ENCODE peak calls at places on chromosomes 12 and 14, in seven cellular contexts. One of them, this sample, is unnamed.

GRCh38 chr12:47808574-47809380 is 10.9 kb downstream of the HDAC7 start:
- DNase-seq in astrocyte of the spinal cord: no peak
- DNase-seq in mammary epithelial cell: peak; percentile 35
- DNase-seq in lower lobe of right lung: no peak
- DNase-seq in brain microvascular endothelial cell: no peak
- DNase-seq in CD4-positive, alpha-beta memory T cell: peak; percentile 35
- DNase-seq in tibial artery: no peak
- DNase-seq in this sample: no peak

GRCh38 chr12:80000831-80001230 is 65.9 kb upstream of the PPP1R12A start:
- DNase-seq in astrocyte of the spinal cord: no peak
- DNase-seq in mammary epithelial cell: no peak
- DNase-seq in lower lobe of right lung: no peak
- DNase-seq in brain microvascular endothelial cell: no peak
- DNase-seq in CD4-positive, alpha-beta memory T cell: no peak
- DNase-seq in tibial artery: no peak
- DNase-seq in this sample: no peak

GRCh38 chr14:73759183-73759713 is 45.1 kb upstream of the PNMA1 start:
- DNase-seq in astrocyte of the spinal cord: peak; percentile 44
- DNase-seq in mammary epithelial cell: no peak
- DNase-seq in lower lobe of right lung: peak; percentile 79
- DNase-seq in brain microvascular endothelial cell: no peak
- DNase-seq in CD4-positive, alpha-beta memory T cell: peak; percentile 62
- DNase-seq in tibial artery: peak; percentile 88
- DNase-seq in this sample: no peak

GRCh38 chr14:75794615-75795038 is 133.6 kb downstream of the TTLL5 start:
- DNase-seq in astrocyte of the spinal cord: peak; percentile 78
- DNase-seq in mammary epithelial cell: peak; percentile 42
- DNase-seq in lower lobe of right lung: no peak
- DNase-seq in brain microvascular endothelial cell: peak; percentile 46
- DNase-seq in CD4-positive, alpha-beta memory T cell: no peak
- DNase-seq in tibial artery: no peak
- DNase-seq in this sample: peak; percentile 35

GRCh38 chr14:21652209-21652808 is 1.3 kb upstream of the OR4E2 start:
- DNase-seq in astrocyte of the spinal cord: no peak
- DNase-seq in mammary epithelial cell: no peak
- DNase-seq in lower lobe of right lung: no peak
- DNase-seq in brain microvascular endothelial cell: no peak
- DNase-seq in CD4-positive, alpha-beta memory T cell: no peak
- DNase-seq in tibial artery: no peak
- DNase-seq in this sample: no peak

GRCh38 chr14:104106471-104106991 is 21.0 kb downstream of the ASPG start:
- DNase-seq in astrocyte of the spinal cord: no peak
- DNase-seq in mammary epithelial cell: no peak
- DNase-seq in lower lobe of right lung: no peak
- DNase-seq in brain microvascular endothelial cell: no peak
- DNase-seq in CD4-positive, alpha-beta memory T cell: no peak
- DNase-seq in tibial artery: peak; percentile 60
- DNase-seq in this sample: no peak

GRCh38 chr14:97771340-97772045 is 974.3 kb downstream of the VRK1 start:
- DNase-seq in astrocyte of the spinal cord: peak; percentile 26
- DNase-seq in mammary epithelial cell: peak; percentile 25
- DNase-seq in lower lobe of right lung: no peak
- DNase-seq in brain microvascular endothelial cell: no peak
- DNase-seq in CD4-positive, alpha-beta memory T cell: no peak
- DNase-seq in tibial artery: no peak
- DNase-seq in this sample: peak; percentile 3

GRCh38 chr14:65813760-65814387 is 401.3 kb downstream of the FUT8 start:
- DNase-seq in astrocyte of the spinal cord: no peak
- DNase-seq in mammary epithelial cell: no peak
- DNase-seq in lower lobe of right lung: no peak
- DNase-seq in brain microvascular endothelial cell: no peak
- DNase-seq in CD4-positive, alpha-beta memory T cell: no peak
- DNase-seq in tibial artery: no peak
- DNase-seq in this sample: no peak

GRCh38 chr12:48296586-48297396 is 53.9 kb downstream of the ZNF641 start:
- DNase-seq in astrocyte of the spinal cord: peak; percentile 79
- DNase-seq in mammary epithelial cell: peak; percentile 81
- DNase-seq in lower lobe of right lung: peak; percentile 90
- DNase-seq in brain microvascular endothelial cell: peak; percentile 75
- DNase-seq in CD4-positive, alpha-beta memory T cell: peak; percentile 10
- DNase-seq in tibial artery: peak; percentile 83
- DNase-seq in this sample: peak; percentile 39

GRCh38 chr14:83816755-83817154 is 1713.2 kb upstream of the FLRT2 start:
- DNase-seq in astrocyte of the spinal cord: no peak
- DNase-seq in mammary epithelial cell: no peak
- DNase-seq in lower lobe of right lung: no peak
- DNase-seq in brain microvascular endothelial cell: peak; percentile 20
- DNase-seq in CD4-positive, alpha-beta memory T cell: no peak
- DNase-seq in tibial artery: no peak
- DNase-seq in this sample: no peak

GRCh38 chr14:59882957-59883356 is 12.4 kb upstream of the RTN1 start:
- DNase-seq in astrocyte of the spinal cord: no peak
- DNase-seq in mammary epithelial cell: no peak
- DNase-seq in lower lobe of right lung: no peak
- DNase-seq in brain microvascular endothelial cell: no peak
- DNase-seq in CD4-positive, alpha-beta memory T cell: no peak
- DNase-seq in tibial artery: no peak
- DNase-seq in this sample: no peak

GRCh38 chr12:38744056-38744455 is 161.3 kb downstream of the CPNE8 start:
- DNase-seq in astrocyte of the spinal cord: peak; percentile 1
- DNase-seq in mammary epithelial cell: no peak
- DNase-seq in lower lobe of right lung: no peak
- DNase-seq in brain microvascular endothelial cell: no peak
- DNase-seq in CD4-positive, alpha-beta memory T cell: no peak
- DNase-seq in tibial artery: no peak
- DNase-seq in this sample: no peak

GRCh38 chr14:23695220-23695999 is 59.2 kb downstream of the DHRS2 start:
- DNase-seq in astrocyte of the spinal cord: no peak
- DNase-seq in mammary epithelial cell: no peak
- DNase-seq in lower lobe of right lung: no peak
- DNase-seq in brain microvascular endothelial cell: no peak
- DNase-seq in CD4-positive, alpha-beta memory T cell: no peak
- DNase-seq in tibial artery: no peak
- DNase-seq in this sample: no peak
- H3K4me3 ChIP-seq in astrocyte of the spinal cord: no peak overlapping the region
- H3K4me3 ChIP-seq in mammary epithelial cell: no peak overlapping the region
- H3K4me3 ChIP-seq in lower lobe of right lung: peak overlapping the region; percentile 31
- H3K4me3 ChIP-seq in brain microvascular endothelial cell: no peak overlapping the region
- H3K4me3 ChIP-seq in CD4-positive, alpha-beta memory T cell: no peak overlapping the region
- H3K4me3 ChIP-seq in tibial artery: peak overlapping the region; percentile 41
- H3K4me3 ChIP-seq in this sample: peak overlapping the region; percentile 18

DNA sequence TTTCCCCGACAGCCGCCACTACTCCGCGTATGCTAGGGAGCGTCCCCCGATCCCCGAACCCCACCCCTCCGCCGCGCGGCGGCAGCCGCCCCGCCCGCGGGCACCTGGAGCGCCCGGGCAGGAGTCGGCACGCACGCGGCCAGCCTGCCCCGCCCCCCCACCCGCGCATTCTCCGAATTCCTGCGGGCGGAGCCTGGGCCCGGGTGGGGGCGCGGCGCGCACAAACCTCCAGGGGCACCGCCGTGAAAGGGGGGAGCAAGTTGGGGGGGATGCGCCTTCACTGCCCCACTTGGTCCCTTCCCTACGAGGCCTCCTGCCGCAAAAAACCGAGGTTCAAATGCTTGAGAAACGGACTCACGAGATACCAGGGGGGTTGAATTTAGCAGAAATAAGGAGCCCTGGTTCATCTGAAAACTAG is 1.7 kb downstream of the AJUBA start:
- DNase-seq in astrocyte of the spinal cord: peak; percentile 34
- DNase-seq in mammary epithelial cell: peak; percentile 69
- DNase-seq in lower lobe of right lung: peak; percentile 65
- DNase-seq in brain microvascular endothelial cell: no peak
- DNase-seq in CD4-positive, alpha-beta memory T cell: peak; percentile 28
- DNase-seq in tibial artery: peak; percentile 73
- DNase-seq in this sample: no peak
- H3K4me3 ChIP-seq in astrocyte of the spinal cord: peak overlapping the region; percentile 88
- H3K4me3 ChIP-seq in mammary epithelial cell: peak overlapping the region; percentile 64
- H3K4me3 ChIP-seq in lower lobe of right lung: peak overlapping the region; percentile 85
- H3K4me3 ChIP-seq in brain microvascular endothelial cell: peak overlapping the region; percentile 83
- H3K4me3 ChIP-seq in CD4-positive, alpha-beta memory T cell: peak overlapping the region; percentile 34
- H3K4me3 ChIP-seq in tibial artery: peak overlapping the region; percentile 61
- H3K4me3 ChIP-seq in this sample: peak overlapping the region; percentile 91

DNA sequence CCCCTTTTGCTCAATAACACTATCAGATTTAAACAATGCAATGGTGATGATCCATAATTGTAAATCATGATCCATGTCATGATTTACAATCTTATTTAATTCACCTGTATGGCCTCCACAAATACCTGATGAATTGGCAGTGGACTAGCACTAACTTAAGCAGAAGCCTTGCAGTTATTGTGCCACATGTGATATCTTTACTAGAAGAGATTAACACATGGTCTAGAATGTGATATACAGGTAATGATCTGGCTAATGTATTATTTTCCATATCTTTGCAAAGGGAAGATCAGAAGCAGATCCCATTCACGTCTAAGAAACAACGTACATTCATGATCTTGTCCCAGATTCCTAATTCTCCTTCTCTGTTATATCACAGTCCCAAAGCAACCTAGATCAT is 66.0 kb downstream of the EGLN3 start:
- DNase-seq in astrocyte of the spinal cord: no peak
- DNase-seq in mammary epithelial cell: no peak
- DNase-seq in lower lobe of right lung: no peak
- DNase-seq in brain microvascular endothelial cell: no peak
- DNase-seq in CD4-positive, alpha-beta memory T cell: no peak
- DNase-seq in tibial artery: no peak
- DNase-seq in this sample: no peak
- H3K4me3 ChIP-seq in astrocyte of the spinal cord: no peak overlapping the region
- H3K4me3 ChIP-seq in mammary epithelial cell: no peak overlapping the region
- H3K4me3 ChIP-seq in lower lobe of right lung: no peak overlapping the region
- H3K4me3 ChIP-seq in brain microvascular endothelial cell: no peak overlapping the region
- H3K4me3 ChIP-seq in CD4-positive, alpha-beta memory T cell: no peak overlapping the region
- H3K4me3 ChIP-seq in tibial artery: no peak overlapping the region
- H3K4me3 ChIP-seq in this sample: no peak overlapping the region

GRCh38 chr12:57133916-57134315 is 5.6 kb downstream of the LRP1 start:
- DNase-seq in astrocyte of the spinal cord: no peak
- DNase-seq in mammary epithelial cell: no peak
- DNase-seq in lower lobe of right lung: no peak
- DNase-seq in brain microvascular endothelial cell: no peak
- DNase-seq in CD4-positive, alpha-beta memory T cell: no peak
- DNase-seq in tibial artery: peak; percentile 92
- DNase-seq in this sample: no peak

GRCh38 chr12:57134949-57135348 is 6.7 kb downstream of the LRP1 start:
- DNase-seq in astrocyte of the spinal cord: no peak
- DNase-seq in mammary epithelial cell: no peak
- DNase-seq in lower lobe of right lung: no peak
- DNase-seq in brain microvascular endothelial cell: no peak
- DNase-seq in CD4-positive, alpha-beta memory T cell: no peak
- DNase-seq in tibial artery: no peak
- DNase-seq in this sample: no peak

GRCh38 chr12:57130941-57131340 is 2.7 kb downstream of the LRP1 start:
- DNase-seq in astrocyte of the spinal cord: no peak
- DNase-seq in mammary epithelial cell: no peak
- DNase-seq in lower lobe of right lung: no peak
- DNase-seq in brain microvascular endothelial cell: no peak
- DNase-seq in CD4-positive, alpha-beta memory T cell: no peak
- DNase-seq in tibial artery: no peak
- DNase-seq in this sample: no peak

GRCh38 chr12:57131896-57132744 is 3.8 kb downstream of the LRP1 start:
- DNase-seq in astrocyte of the spinal cord: no peak
- DNase-seq in mammary epithelial cell: no peak
- DNase-seq in lower lobe of right lung: no peak
- DNase-seq in brain microvascular endothelial cell: no peak
- DNase-seq in CD4-positive, alpha-beta memory T cell: no peak
- DNase-seq in tibial artery: no peak
- DNase-seq in this sample: no peak

GRCh38 chr12:57133013-57133569 is 4.8 kb downstream of the LRP1 start:
- DNase-seq in astrocyte of the spinal cord: peak; percentile 59
- DNase-seq in mammary epithelial cell: no peak
- DNase-seq in lower lobe of right lung: no peak
- DNase-seq in brain microvascular endothelial cell: peak; percentile 50
- DNase-seq in CD4-positive, alpha-beta memory T cell: no peak
- DNase-seq in tibial artery: no peak
- DNase-seq in this sample: no peak
- H3K4me3 ChIP-seq in astrocyte of the spinal cord: peak overlapping the region; percentile 3
- H3K4me3 ChIP-seq in mammary epithelial cell: no peak overlapping the region
- H3K4me3 ChIP-seq in lower lobe of right lung: peak overlapping the region; percentile 95
- H3K4me3 ChIP-seq in brain microvascular endothelial cell: peak overlapping the region; percentile 22
- H3K4me3 ChIP-seq in CD4-positive, alpha-beta memory T cell: no peak overlapping the region
- H3K4me3 ChIP-seq in tibial artery: peak overlapping the region; percentile 96
- H3K4me3 ChIP-seq in this sample: peak overlapping the region; percentile 94

DNA sequence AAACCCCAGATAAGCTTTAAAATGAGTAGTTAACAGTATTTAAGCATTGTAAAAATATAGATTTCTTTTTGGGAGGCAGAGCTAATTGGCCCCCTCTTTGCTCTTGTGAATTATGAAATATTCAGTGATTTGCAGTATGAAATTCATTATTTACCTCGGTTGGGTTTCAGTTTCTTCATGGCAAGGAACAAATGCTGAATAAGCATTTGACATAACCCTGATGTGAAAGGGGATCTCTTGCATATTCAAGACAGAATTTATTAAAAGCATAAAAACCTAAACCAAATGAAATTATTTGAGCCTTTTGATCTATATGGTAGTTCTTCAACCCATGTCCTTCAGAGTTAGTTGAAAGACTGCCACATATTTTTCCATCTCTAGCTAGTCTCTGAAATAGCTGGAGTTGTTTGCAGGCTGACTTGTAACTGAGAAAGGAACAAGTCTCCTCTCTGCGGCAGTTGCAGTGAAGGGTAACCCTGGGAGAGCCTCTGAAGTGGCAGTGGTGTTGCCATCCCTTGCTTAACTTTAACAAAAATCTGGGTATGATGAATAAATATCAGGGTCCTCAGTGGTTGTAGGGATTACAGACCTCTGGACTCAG is 692 bp downstream of the AKAP6 start:
- DNase-seq in astrocyte of the spinal cord: no peak
- DNase-seq in mammary epithelial cell: no peak
- DNase-seq in lower lobe of right lung: no peak
- DNase-seq in brain microvascular endothelial cell: no peak
- DNase-seq in CD4-positive, alpha-beta memory T cell: no peak
- DNase-seq in tibial artery: no peak
- DNase-seq in this sample: no peak
- H3K4me3 ChIP-seq in astrocyte of the spinal cord: no peak overlapping the region
- H3K4me3 ChIP-seq in mammary epithelial cell: no peak overlapping the region
- H3K4me3 ChIP-seq in lower lobe of right lung: no peak overlapping the region
- H3K4me3 ChIP-seq in brain microvascular endothelial cell: no peak overlapping the region
- H3K4me3 ChIP-seq in CD4-positive, alpha-beta memory T cell: no peak overlapping the region
- H3K4me3 ChIP-seq in tibial artery: no peak overlapping the region
- H3K4me3 ChIP-seq in this sample: no peak overlapping the region

DNA sequence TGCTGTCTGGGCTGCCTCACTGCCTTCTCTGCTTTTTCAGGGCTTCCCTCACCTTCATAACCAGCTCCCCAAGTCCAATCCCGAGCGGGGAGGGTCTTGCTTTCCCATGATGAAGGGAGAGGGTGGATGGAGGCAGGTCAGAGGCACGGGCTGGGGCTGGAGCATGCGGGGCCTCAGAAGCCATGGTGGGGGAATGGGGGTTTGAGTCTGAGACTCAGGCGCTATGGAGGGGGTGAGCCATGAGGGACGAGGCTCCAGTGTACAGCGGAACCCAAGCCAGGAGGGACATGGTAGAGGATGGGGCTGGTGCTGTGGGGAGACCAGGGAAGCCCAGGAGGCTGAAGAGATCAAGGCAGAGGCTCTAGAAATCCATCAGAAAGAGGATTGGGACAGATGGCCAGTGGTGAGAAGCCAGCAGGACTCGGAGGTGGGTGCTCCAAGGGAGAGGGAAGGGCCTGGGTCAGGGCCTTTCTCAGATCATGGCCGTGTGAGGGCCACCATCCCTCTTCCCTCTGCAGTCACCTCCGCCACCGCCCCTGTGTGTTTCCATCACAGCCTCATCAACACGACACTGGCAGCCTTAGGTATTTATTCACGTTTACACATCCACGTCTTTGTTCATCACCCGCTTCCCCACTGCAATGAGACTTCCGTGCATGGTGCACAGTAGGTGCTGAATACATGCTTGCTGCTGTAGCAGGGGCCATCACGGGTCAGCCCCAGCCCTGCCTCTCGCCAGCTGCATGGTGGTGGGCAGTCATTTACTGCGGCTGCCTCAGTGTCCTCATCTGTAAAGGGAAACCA is 144.7 kb downstream of the ADGRD1 start:
- DNase-seq in astrocyte of the spinal cord: no peak
- DNase-seq in mammary epithelial cell: no peak
- DNase-seq in lower lobe of right lung: peak; percentile 30
- DNase-seq in brain microvascular endothelial cell: no peak
- DNase-seq in CD4-positive, alpha-beta memory T cell: no peak
- DNase-seq in tibial artery: no peak
- DNase-seq in this sample: no peak
- H3K4me3 ChIP-seq in astrocyte of the spinal cord: no peak overlapping the region
- H3K4me3 ChIP-seq in mammary epithelial cell: no peak overlapping the region
- H3K4me3 ChIP-seq in lower lobe of right lung: no peak overlapping the region
- H3K4me3 ChIP-seq in brain microvascular endothelial cell: no peak overlapping the region
- H3K4me3 ChIP-seq in CD4-positive, alpha-beta memory T cell: no peak overlapping the region
- H3K4me3 ChIP-seq in tibial artery: no peak overlapping the region
- H3K4me3 ChIP-seq in this sample: no peak overlapping the region

This sample was measured in skeletal muscle cell.